ENCODE peak calls at places on chromosomes 5 and 9, in seven cellular contexts. X is RWPE1, Z is Peyer's patch, G is suprapubic skin, W is body of pancreas, D is uterus, V is aorta. A is an unnamed sample.

GRCh38 chr9:131661954-131662621 is 77.8 kb downstream of the RAPGEF1 start:
- DNase-seq in X (no peak), Z (no peak), G (no peak), W (no peak), D (no peak), V (no peak), A (no peak)

GRCh38 chr5:27511061-27511460 is 472.7 kb upstream of the CDH9 start:
- DNase-seq in X (no peak), Z (no peak), G (no peak), W (no peak), D (no peak), V (no peak), A (no peak)

GRCh38 chr5:80736730-80737129 is 81.9 kb upstream of the DHFR start:
- DNase-seq in X (peak; percentile 94), Z (no peak), G (no peak), W (no peak), D (no peak), V (no peak), A (no peak)

GRCh38 chr9:21119093-21119770 is 22.4 kb downstream of the IFNW1 start:
- DNase-seq in X (no peak), Z (no peak), G (no peak), W (no peak), D (no peak), V (peak; percentile 54), A (no peak)

GRCh38 chr9:81474792-81475191 is 214.6 kb downstream of the TLE1 start:
- DNase-seq in X (no peak), Z (no peak), G (no peak), W (no peak), D (no peak), V (no peak), A (no peak)

GRCh38 chr9:2657427-2657826 is 35.8 kb downstream of the VLDLR start:
- DNase-seq in X (no peak), Z (no peak), G (no peak), W (no peak), D (no peak), V (no peak), A (no peak)

GRCh38 chr5:153780876-153781275 is 257.8 kb downstream of the FAM114A2 start:
- DNase-seq in X (no peak), Z (no peak), G (no peak), W (no peak), D (no peak), V (no peak), A (no peak)

GRCh38 chr9:5832093-5832542 is 799 bp downstream of the ERMP1 start:
- DNase-seq in X (no peak), Z (peak; percentile 35), G (no peak), W (no peak), D (no peak), V (no peak), A (no peak)

GRCh38 chr5:157463621-157464407 is 3.8 kb downstream of the NIPAL4 start:
- DNase-seq in X (peak; percentile 42), Z (no peak), G (no peak), W (no peak), D (no peak), V (no peak), A (no peak)

GRCh38 chr5:103458497-103459040 is 104.0 kb downstream of the NUDT12 start:
- DNase-seq in X (no peak), Z (no peak), G (no peak), W (no peak), D (no peak), V (no peak), A (no peak)

GRCh38 chr5:56812110-56812509 is 3.2 kb upstream of the MAP3K1 start:
- DNase-seq in X (no peak), Z (no peak), G (no peak), W (no peak), D (no peak), V (no peak), A (no peak)

GRCh38 chr5:170287532-170287931 is 10.0 kb downstream of the LCP2 start:
- DNase-seq in X (no peak), Z (no peak), G (no peak), W (no peak), D (peak; percentile 72), V (peak; percentile 69), A (no peak)

GRCh38 chr5:180640301-180640764 is 9.1 kb downstream of the FLT4 start:
- DNase-seq in X (no peak), Z (no peak), G (peak; percentile 59), W (no peak), D (peak; percentile 15), V (no peak), A (no peak)

GRCh38 chr9:83919111-83919510 is 2.1 kb downstream of the KIF27 start:
- DNase-seq in X (no peak), Z (no peak), G (no peak), W (no peak), D (no peak), V (no peak), A (no peak)

GRCh38 chr5:18037718-18038117 is 403.5 kb downstream of the TAF11L14 start:
- DNase-seq in X (no peak), Z (no peak), G (no peak), W (no peak), D (no peak), V (no peak), A (no peak)

GRCh38 chr5:54909911-54910870 is 75.2 kb downstream of the ESM1 start:
- DNase-seq in X (no peak), Z (no peak), G (no peak), W (no peak), D (no peak), V (no peak), A (no peak)

GRCh38 chr5:104326966-104327365 is 764.4 kb upstream of the NUDT12 start:
- DNase-seq in X (no peak), Z (no peak), G (no peak), W (no peak), D (no peak), V (no peak), A (no peak)

GRCh38 chr5:151192626-151193025 is 31.3 kb downstream of the CCDC69 start:
- DNase-seq in X (no peak), Z (no peak), G (no peak), W (no peak), D (no peak), V (no peak), A (no peak)

GRCh38 chr5:151199581-151200185 is 24.2 kb downstream of the CCDC69 start:
- DNase-seq in X (no peak), Z (peak; percentile 14), G (no peak), W (no peak), D (no peak), V (no peak), A (no peak)

GRCh38 chr5:151198861-151199260 is 25.0 kb downstream of the CCDC69 start:
- DNase-seq in X (no peak), Z (peak; percentile 13), G (no peak), W (no peak), D (no peak), V (no peak), A (no peak)

GRCh38 chr5:151195622-151196021 is 28.3 kb downstream of the CCDC69 start:
- DNase-seq in X (no peak), Z (peak; percentile 12), G (peak; percentile 26), W (no peak), D (peak; percentile 31), V (no peak), A (no peak)

DNA sequence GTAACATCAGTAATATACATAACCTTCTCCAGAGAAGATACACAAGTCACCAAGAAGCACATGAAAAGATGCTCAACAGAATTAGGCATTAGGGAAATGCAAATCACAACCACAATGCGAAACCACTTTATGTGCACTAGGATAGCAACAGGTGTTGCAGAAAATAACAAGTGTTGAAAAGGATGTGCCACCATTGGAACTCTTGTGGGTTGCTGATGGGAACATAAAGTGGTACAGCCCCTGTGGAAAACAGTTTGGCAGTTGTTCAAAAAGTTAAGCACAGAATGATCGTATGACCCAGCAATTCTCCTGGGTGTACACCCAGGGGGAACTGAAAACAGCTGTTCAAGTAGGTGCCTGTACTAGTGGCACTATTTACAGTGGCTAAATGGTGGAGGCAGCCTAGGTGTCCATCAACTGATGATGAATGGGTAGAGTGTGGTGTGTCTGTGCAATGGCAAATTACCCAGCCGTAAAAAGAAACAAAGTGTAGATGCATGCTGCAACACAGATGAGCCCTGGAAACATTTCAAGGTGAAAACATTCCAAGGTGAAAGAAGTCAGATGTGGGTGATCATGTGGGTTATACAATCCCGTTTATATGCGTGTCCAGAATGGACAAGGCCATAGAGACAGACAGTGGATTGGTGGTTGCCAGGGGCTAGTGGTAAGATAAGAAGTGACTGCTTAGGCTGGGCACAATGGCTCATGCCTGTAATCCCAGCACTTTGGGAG is 27.2 kb downstream of the CCDC69 start:
- DNase-seq in X (no peak), Z (peak; percentile 67), G (no peak), W (no peak), D (no peak), V (no peak), A (no peak)
- H3K27ac ChIP-seq in X (no peak overlapping the region), Z (no peak overlapping the region), G (no peak overlapping the region), W (no peak overlapping the region), D (no peak overlapping the region), V (no peak overlapping the region), A (peak overlapping the region; percentile 48)

GRCh38 chr9:96524764-96525163 is 74.8 kb downstream of the HABP4 start:
- DNase-seq in X (no peak), Z (no peak), G (no peak), W (no peak), D (no peak), V (no peak), A (no peak)

GRCh38 chr9:96524045-96524444 is 74.1 kb downstream of the HABP4 start:
- DNase-seq in X (no peak), Z (no peak), G (no peak), W (no peak), D (no peak), V (no peak), A (no peak)

GRCh38 chr9:96519726-96520125 is 69.8 kb downstream of the HABP4 start:
- DNase-seq in X (no peak), Z (no peak), G (no peak), W (no peak), D (no peak), V (no peak), A (no peak)

GRCh38 chr9:96522371-96522770 is 72.4 kb downstream of the HABP4 start:
- DNase-seq in X (no peak), Z (no peak), G (no peak), W (no peak), D (no peak), V (no peak), A (no peak)

DNA sequence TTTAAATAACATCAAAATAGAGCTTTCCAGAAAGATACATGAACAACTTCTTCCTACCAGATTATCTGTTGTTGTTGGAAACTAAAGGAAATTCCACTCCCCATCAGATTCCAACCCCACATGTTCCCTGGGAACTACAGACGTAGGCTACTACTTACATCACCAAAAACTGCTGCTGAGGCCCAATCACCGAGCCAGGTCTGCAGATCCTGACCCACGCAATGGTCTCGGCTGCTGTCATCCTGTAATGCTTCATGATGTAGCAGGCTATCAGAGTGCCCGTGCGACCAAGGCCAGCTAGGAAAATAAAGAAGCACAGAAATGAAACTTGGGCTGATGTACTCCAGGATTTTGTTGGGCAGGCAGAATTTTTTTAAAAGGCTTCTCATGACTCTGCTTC is 73.5 kb downstream of the HABP4 start:
- DNase-seq in X (no peak), Z (no peak), G (no peak), W (peak; percentile 20), D (peak; percentile 32), V (peak; percentile 82), A (no peak)
- H3K27ac ChIP-seq in X (no peak overlapping the region), Z (no peak overlapping the region), G (no peak overlapping the region), W (no peak overlapping the region), D (no peak overlapping the region), V (peak overlapping the region; percentile 77), A (no peak overlapping the region)

GRCh38 chr9:18393340-18394130 is 80.4 kb upstream of the ADAMTSL1 start:
- DNase-seq in X (peak; percentile 82), Z (no peak), G (peak; percentile 62), W (peak; percentile 58), D (peak; percentile 78), V (no peak), A (peak; percentile 48)
- H3K27ac ChIP-seq in X (no peak overlapping the region), Z (peak overlapping the region; percentile 60), G (peak overlapping the region; percentile 87), W (no peak overlapping the region), D (peak overlapping the region; percentile 92), V (no peak overlapping the region), A (no peak overlapping the region)

GRCh38 chr5:141039517-141039916 is 11.7 kb upstream of the PCDHB1 start:
- DNase-seq in X (peak; percentile 38), Z (no peak), G (no peak), W (peak; percentile 22), D (no peak), V (no peak), A (no peak)
- H3K27ac ChIP-seq in X (no peak overlapping the region), Z (no peak overlapping the region), G (no peak overlapping the region), W (peak overlapping the region; percentile 90), D (no peak overlapping the region), V (no peak overlapping the region), A (no peak overlapping the region)

A was measured in small intestine.